ENCODE peak calls at places on chromosomes 7 and 10, in five cellular contexts. One of them, this sample, is unnamed.

GRCh38 chr7:133139350-133139749 is 57.5 kb upstream of the CHCHD3 start:
- DNase-seq in HFF-Myc: peak
- DNase-seq in PC-9: no peak
- DNase-seq in ecto neural progenitor cell: peak
- DNase-seq in nephron progenitor cell: peak
- DNase-seq in this sample: peak

GRCh38 chr7:42978496-42978895 is 46.3 kb downstream of the MRPL32 start:
- DNase-seq in HFF-Myc: no peak
- DNase-seq in ecto neural progenitor cell: no peak
- DNase-seq in nephron progenitor cell: no peak
- DNase-seq in PC-9: no peak
- DNase-seq in this sample: peak

GRCh38 chr10:100999742-101000601 is at the start of gene LZTS2:
- DNase-seq in nephron progenitor cell: peak
- DNase-seq in ecto neural progenitor cell: no peak
- DNase-seq in PC-9: no peak
- DNase-seq in HFF-Myc: no peak
- DNase-seq in this sample: no peak

GRCh38 chr7:80482938-80483337 is 28.9 kb downstream of the GNAT3 start:
- DNase-seq in nephron progenitor cell: no peak
- DNase-seq in HFF-Myc: no peak
- DNase-seq in ecto neural progenitor cell: no peak
- DNase-seq in PC-9: no peak
- DNase-seq in this sample: no peak

GRCh38 chr10:123942114-123942513 is 50.5 kb upstream of the CPXM2 start:
- DNase-seq in PC-9: no peak
- DNase-seq in HFF-Myc: no peak
- DNase-seq in nephron progenitor cell: no peak
- DNase-seq in ecto neural progenitor cell: no peak
- DNase-seq in this sample: no peak

GRCh38 chr7:129959480-129960332 is 6.9 kb upstream of the UBE2H start:
- DNase-seq in nephron progenitor cell: no peak
- DNase-seq in ecto neural progenitor cell: no peak
- DNase-seq in PC-9: peak
- DNase-seq in HFF-Myc: no peak
- DNase-seq in this sample: no peak

GRCh38 chr7:132393789-132394261 is 182.4 kb downstream of the PLXNA4 start:
- DNase-seq in PC-9: peak
- DNase-seq in ecto neural progenitor cell: no peak
- DNase-seq in HFF-Myc: no peak
- DNase-seq in nephron progenitor cell: no peak
- DNase-seq in this sample: no peak

GRCh38 chr7:68688416-68689086 is 909.7 kb upstream of the AUTS2 start:
- DNase-seq in nephron progenitor cell: no peak
- DNase-seq in ecto neural progenitor cell: no peak
- DNase-seq in PC-9: peak
- DNase-seq in HFF-Myc: no peak
- DNase-seq in this sample: no peak

GRCh38 chr7:33143996-33144718 is 14.8 kb downstream of the BBS9 start:
- DNase-seq in ecto neural progenitor cell: no peak
- DNase-seq in PC-9: peak
- DNase-seq in HFF-Myc: no peak
- DNase-seq in nephron progenitor cell: no peak
- DNase-seq in this sample: no peak

GRCh38 chr10:95567903-95568630 is 6.9 kb upstream of the SORBS1 start:
- DNase-seq in nephron progenitor cell: no peak
- DNase-seq in ecto neural progenitor cell: no peak
- DNase-seq in HFF-Myc: no peak
- DNase-seq in PC-9: no peak
- DNase-seq in this sample: no peak

GRCh38 chr7:119969054-119969453 is 303.9 kb upstream of the KCND2 start:
- DNase-seq in HFF-Myc: no peak
- DNase-seq in ecto neural progenitor cell: no peak
- DNase-seq in PC-9: no peak
- DNase-seq in nephron progenitor cell: no peak
- DNase-seq in this sample: no peak

GRCh38 chr10:101066146-101066889 is 4.5 kb downstream of the KAZALD1 start:
- DNase-seq in PC-9: peak
- DNase-seq in ecto neural progenitor cell: peak
- DNase-seq in HFF-Myc: no peak
- DNase-seq in nephron progenitor cell: peak
- DNase-seq in this sample: peak

GRCh38 chr7:74223711-74224510 is 14.1 kb downstream of the LAT2 start:
- DNase-seq in PC-9: no peak
- DNase-seq in HFF-Myc: no peak
- DNase-seq in ecto neural progenitor cell: no peak
- DNase-seq in nephron progenitor cell: no peak
- DNase-seq in this sample: no peak